ENCODE peak calls at places on chromosomes 1 and 21, in nine cellular contexts. K, E, X, W, N, C, M, F and Y are unnamed samples.

GRCh38 chr1:103125219-103125618 is 16.9 kb upstream of the COL11A1 start:
- DNase-seq in C (no peak), M (no peak), E (no peak), W (no peak), F (no peak), N (no peak), K (no peak), X (no peak), Y (no peak)

GRCh38 chr21:8988696-8989095 is 1532.7 kb upstream of the TPTE start:
- DNase-seq in M (no peak), C (no peak), W (no peak), N (no peak), X (no peak), F (no peak), K (no peak), E (no peak), Y (no peak)

GRCh38 chr1:150808134-150808533 is at the start of gene CTSK:
- DNase-seq in N (no peak), W (no peak), E (no peak), F (no peak), C (no peak), K (no peak), M (no peak), X (no peak), Y (no peak)

GRCh38 chr1:186374313-186375151 is 521 bp downstream of the TPR start:
- DNase-seq in F (peak; percentile 38), K (peak; percentile 25), C (peak; percentile 15), M (peak; percentile 27), E (no peak), X (peak; percentile 78), W (peak; percentile 32), N (no peak), Y (no peak)

GRCh38 chr1:48526045-48526714 is 54.2 kb upstream of the SPATA6 start:
- DNase-seq in W (peak; percentile 30), K (peak; percentile 35), F (no peak), E (no peak), M (no peak), X (no peak), N (no peak), C (no peak), Y (no peak)

GRCh38 chr1:169245706-169246105 is 121.9 kb downstream of the NME7 start:
- DNase-seq in N (no peak), F (no peak), M (no peak), X (no peak), W (no peak), E (no peak), K (no peak), C (no peak), Y (no peak)

GRCh38 chr21:23876925-23877558 is 1730.2 kb downstream of the MRPL39 start:
- DNase-seq in C (no peak), F (no peak), K (no peak), N (no peak), M (no peak), W (no peak), X (no peak), E (no peak), Y (no peak)

GRCh38 chr1:212915245-212916091 is 34.9 kb upstream of the VASH2 start:
- DNase-seq in X (peak; percentile 33), E (peak; percentile 44), C (peak; percentile 67), K (peak; percentile 87), M (no peak), F (no peak), W (no peak), N (no peak), Y (peak; percentile 25)

GRCh38 chr1:65114312-65114711 is 33.7 kb upstream of the AK4 start:
- DNase-seq in N (no peak), C (no peak), K (no peak), X (no peak), W (no peak), M (no peak), F (no peak), E (no peak), Y (no peak)

GRCh38 chr1:226723640-226724532 is 15.2 kb downstream of the ITPKB start:
- DNase-seq in M (no peak), E (no peak), W (no peak), K (peak; percentile 73), X (peak; percentile 72), F (no peak), N (no peak), C (peak; percentile 89), Y (no peak)

GRCh38 chr1:244056602-244057001 is 5.5 kb downstream of the ZBTB18 start:
- DNase-seq in F (no peak), K (no peak), M (no peak), C (no peak), W (no peak), N (no peak), E (no peak), X (no peak), Y (no peak)

GRCh38 chr1:42170779-42171621 is 6.5 kb upstream of the GUCA2A start:
- DNase-seq in F (no peak), W (no peak), K (no peak), N (no peak), X (no peak), M (no peak), C (no peak), E (no peak), Y (no peak)

GRCh38 chr1:167776151-167776550 is 54.4 kb downstream of the MPZL1 start:
- DNase-seq in W (no peak), M (no peak), C (no peak), X (no peak), N (no peak), E (no peak), K (peak; percentile 62), F (no peak), Y (no peak)

GRCh38 chr1:167776616-167777252 is 55.0 kb downstream of the MPZL1 start:
- DNase-seq in N (no peak), K (no peak), W (no peak), F (no peak), X (no peak), M (no peak), C (no peak), E (no peak), Y (no peak)

GRCh38 chr1:167775178-167775577 is 53.4 kb downstream of the MPZL1 start:
- DNase-seq in K (peak; percentile 77), N (no peak), W (no peak), E (no peak), C (no peak), F (no peak), M (no peak), X (no peak), Y (no peak)

GRCh38 chr1:167774710-167775109 is 52.9 kb downstream of the MPZL1 start:
- DNase-seq in K (peak; percentile 72), E (no peak), W (no peak), M (no peak), C (no peak), X (no peak), F (no peak), N (no peak), Y (no peak)

DNA sequence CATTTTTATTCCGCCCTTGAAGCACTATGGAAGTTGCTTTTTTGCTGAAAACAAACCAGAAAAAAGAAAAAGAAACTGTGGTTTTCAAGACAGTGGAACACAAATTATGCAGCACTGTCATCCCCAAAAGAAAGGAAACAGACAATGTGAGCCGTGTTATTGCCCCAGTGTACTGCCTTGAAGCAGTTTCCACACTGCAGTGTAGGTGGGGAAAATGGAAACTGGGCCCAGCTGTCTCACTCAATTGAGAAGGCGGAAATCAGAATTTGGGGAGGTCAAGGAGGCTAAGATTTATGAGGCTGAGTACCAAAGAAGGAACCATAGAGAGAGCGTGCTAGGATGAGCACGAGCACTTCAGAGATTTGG is 55.5 kb downstream of the MPZL1 start:
- DNase-seq in N (no peak), F (no peak), K (no peak), C (no peak), E (no peak), M (no peak), W (no peak), X (no peak), Y (no peak)
- H3K36me3 ChIP-seq in N (peaks cover 27% of the 10 kb centered on the region), F (no peaks in the 10 kb centered on the region), K (peaks cover 11% of the 10 kb centered on the region), C (peaks cover 63% of the 10 kb centered on the region), E (peaks cover 13% of the 10 kb centered on the region), M (peaks cover 67% of the 10 kb centered on the region), W (no peaks in the 10 kb centered on the region), X (peaks cover 71% of the 10 kb centered on the region), Y (no peaks in the 10 kb centered on the region)

GRCh38 chr1:21833392-21833976 is 21.4 kb downstream of the LDLRAD2 start:
- DNase-seq in E (no peak), K (no peak), W (no peak), M (no peak), X (no peak), C (no peak), F (no peak), N (no peak), Y (no peak)
- H3K36me3 ChIP-seq in E (peaks cover 47% of the 10 kb centered on the region), K (peaks cover 84% of the 10 kb centered on the region), W (peaks cover 18% of the 10 kb centered on the region), M (no peaks in the 10 kb centered on the region), X (no peaks in the 10 kb centered on the region), C (peaks cover 89% of the 10 kb centered on the region), F (no peaks in the 10 kb centered on the region), N (peaks cover 95% of the 10 kb centered on the region), Y (peaks cover 16% of the 10 kb centered on the region)

DNA sequence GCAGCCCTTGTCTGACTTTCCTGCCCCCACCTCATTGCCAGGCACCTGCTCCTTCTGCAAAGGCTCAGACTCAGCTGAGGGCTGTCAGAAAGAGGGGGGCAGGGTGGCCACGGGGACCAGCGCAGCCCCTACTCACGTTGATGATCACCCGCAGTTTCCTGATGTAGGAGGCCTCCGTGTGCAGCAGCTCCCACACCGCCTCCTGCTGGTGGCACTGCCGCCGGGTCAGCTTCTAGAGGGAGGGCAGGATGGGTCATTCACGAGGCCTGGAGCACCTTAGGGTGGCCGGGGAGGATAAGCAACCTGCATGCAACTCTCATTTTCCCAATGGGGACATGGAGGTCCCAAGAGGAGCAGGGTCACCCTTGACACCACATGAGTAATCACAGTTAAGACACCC is 6.4 kb upstream of the TNFRSF25 start:
- DNase-seq in K (no peak), N (no peak), C (no peak), M (no peak), F (no peak), X (no peak), W (peak; percentile 66), E (no peak), Y (no peak)
- H3K36me3 ChIP-seq in K (peaks cover 44% of the 10 kb centered on the region), N (no peaks in the 10 kb centered on the region), C (peaks cover 68% of the 10 kb centered on the region), M (no peaks in the 10 kb centered on the region), F (no peaks in the 10 kb centered on the region), X (no peaks in the 10 kb centered on the region), W (no peaks in the 10 kb centered on the region), E (no peaks in the 10 kb centered on the region), Y (peaks cover 8% of the 10 kb centered on the region)

GRCh38 chr21:45779226-45779625 is 135.7 kb downstream of the PCBP3 start:
- DNase-seq in W (no peak), N (no peak), F (no peak), X (no peak), M (no peak), E (no peak), K (no peak), C (no peak), Y (no peak)

GRCh38 chr21:45780647-45781046 is 137.1 kb downstream of the PCBP3 start:
- DNase-seq in M (no peak), X (no peak), W (no peak), E (no peak), N (no peak), C (no peak), F (no peak), K (no peak), Y (no peak)

GRCh38 chr21:45776971-45777370 is 133.4 kb downstream of the PCBP3 start:
- DNase-seq in E (no peak), K (no peak), M (no peak), W (no peak), F (no peak), N (no peak), C (no peak), X (no peak), Y (no peak)

GRCh38 chr21:45778686-45779085 is 135.2 kb downstream of the PCBP3 start:
- DNase-seq in N (no peak), E (no peak), F (no peak), M (no peak), W (no peak), C (no peak), X (no peak), K (no peak), Y (no peak)

GRCh38 chr21:45781741-45782140 is 138.2 kb downstream of the PCBP3 start:
- DNase-seq in M (no peak), N (no peak), F (no peak), E (no peak), K (no peak), X (no peak), C (no peak), W (no peak), Y (no peak)
- H3K36me3 ChIP-seq in M (no peaks in the 10 kb centered on the region), N (no peaks in the 10 kb centered on the region), F (no peaks in the 10 kb centered on the region), E (no peaks in the 10 kb centered on the region), K (no peaks in the 10 kb centered on the region), X (no peaks in the 10 kb centered on the region), C (no peaks in the 10 kb centered on the region), W (no peaks in the 10 kb centered on the region), Y (no peaks in the 10 kb centered on the region)